ENCODE peak calls at places on chromosomes 16 and 17, in six cellular contexts. Q is A549, L is endothelial cell of umbilical vein, B is K562, T is HepG2, H is GM12878. W is an unnamed sample.

GRCh38 chr17:321386-321941 is 31.1 kb downstream of the RPH3AL start:
- DNase-seq in Q (no peak), L (no peak), B (no peak), T (no peak), H (no peak), W (no peak)

GRCh38 chr17:61387511-61388305 is 11.9 kb upstream of the TBX2 start:
- DNase-seq in Q (no peak), L (no peak), B (no peak), T (no peak), H (no peak), W (no peak)

GRCh38 chr16:10114411-10114810 is 67.8 kb downstream of the GRIN2A start:
- DNase-seq in Q (no peak), L (no peak), B (no peak), T (no peak), H (no peak), W (no peak)

GRCh38 chr17:61201211-61201610 is 198.4 kb upstream of the TBX2 start:
- DNase-seq in Q (peak), L (no peak), B (no peak), T (peak), H (no peak), W (no peak)

GRCh38 chr16:81616321-81617020 is 162.6 kb upstream of the PLCG2 start:
- DNase-seq in Q (no peak), L (peak), B (no peak), T (no peak), H (peak), W (peak)

GRCh38 chr17:41617698-41618097 is 5.1 kb upstream of the KRT16 start:
- DNase-seq in Q (no peak), L (no peak), B (no peak), T (no peak), H (no peak), W (no peak)

GRCh38 chr16:79316004-79316458 is 284.5 kb downstream of the MAF start:
- DNase-seq in Q (no peak), L (no peak), B (no peak), T (no peak), H (peak), W (no peak)

GRCh38 chr17:39484178-39484577 is 22.9 kb downstream of the CDK12 start:
- DNase-seq in Q (no peak), L (no peak), B (no peak), T (no peak), H (peak), W (peak)

GRCh38 chr16:28984619-28985135 is at the start of gene LAT:
- DNase-seq in Q (no peak), L (no peak), B (no peak), T (no peak), H (no peak), W (peak)

GRCh38 chr17:31339906-31340661 is 18.7 kb upstream of the EVI2A start:
- DNase-seq in Q (no peak), L (no peak), B (peak), T (no peak), H (no peak), W (peak)

GRCh38 chr17:50533720-50534148 is 1.2 kb downstream of the EPN3 start:
- DNase-seq in Q (no peak), L (peak), B (no peak), T (no peak), H (no peak), W (no peak)

GRCh38 chr17:59300941-59301340 is 30.5 kb upstream of the YPEL2 start:
- DNase-seq in Q (no peak), L (no peak), B (no peak), T (no peak), H (no peak), W (no peak)

GRCh38 chr17:59296190-59296589 is 35.3 kb upstream of the YPEL2 start:
- DNase-seq in Q (no peak), L (no peak), B (no peak), T (no peak), H (no peak), W (no peak)

GRCh38 chr17:59299400-59300092 is 31.9 kb upstream of the YPEL2 start:
- DNase-seq in Q (no peak), L (peak), B (no peak), T (no peak), H (no peak), W (no peak)

GRCh38 chr17:59298512-59298911 is 32.9 kb upstream of the YPEL2 start:
- DNase-seq in Q (no peak), L (no peak), B (no peak), T (no peak), H (no peak), W (no peak)
- TF ChIP-seq MYC in Q (no peak), L (no peak), B (no peak), T (no peak), H (no peak), W (no peak)

DNA sequence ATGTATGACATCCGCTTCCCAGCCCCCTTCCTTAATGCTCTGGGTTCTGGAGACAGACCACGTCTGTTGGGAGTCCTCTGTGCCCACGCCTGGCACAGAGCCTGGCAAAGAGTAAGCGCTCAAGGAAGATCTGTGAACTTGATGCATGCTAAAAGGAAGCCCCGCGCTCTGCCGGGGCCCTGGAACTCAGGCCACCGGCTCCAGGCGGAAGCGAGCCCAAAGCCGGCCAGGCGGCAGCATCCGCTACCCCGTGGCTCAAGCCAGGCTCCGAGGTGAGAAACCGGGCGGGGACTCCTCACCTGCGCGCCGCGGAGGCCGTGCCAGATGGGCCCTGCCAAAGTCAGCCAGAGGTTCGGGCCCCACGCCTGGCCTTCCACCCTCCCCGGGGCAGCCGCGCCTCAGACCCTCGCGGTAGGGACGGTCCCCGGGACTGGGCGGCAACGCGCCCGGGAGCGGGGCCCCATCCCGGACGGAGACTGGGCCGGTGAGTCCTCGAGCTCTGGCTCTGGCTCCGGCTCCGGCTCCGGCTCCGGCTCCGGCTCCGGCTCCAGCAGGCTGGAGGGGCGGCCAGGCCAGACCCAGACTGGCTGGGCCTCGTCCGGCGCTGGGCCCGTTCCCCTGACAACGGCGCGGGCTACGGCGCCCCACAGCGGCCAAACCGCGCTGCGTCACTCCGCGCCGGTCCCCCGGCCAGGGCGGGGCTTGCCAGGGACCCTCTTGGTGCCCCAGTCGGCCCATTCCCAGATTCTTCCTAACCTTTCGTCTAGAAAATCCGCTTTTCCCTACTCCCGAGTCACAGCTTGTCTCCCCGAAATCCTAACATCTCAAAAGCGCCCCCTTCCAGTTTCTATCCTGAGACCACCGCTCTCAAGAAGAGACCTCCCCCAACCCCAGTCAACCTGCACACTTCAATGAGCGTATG is at the start of gene ZDHHC1:
- DNase-seq in Q (peak), L (peak), B (no peak), T (no peak), H (no peak), W (no peak)
- TF ChIP-seq POLR2A in Q (peak), L (no peak), B (no peak), T (no peak), H (no peak), W (no peak)

DNA sequence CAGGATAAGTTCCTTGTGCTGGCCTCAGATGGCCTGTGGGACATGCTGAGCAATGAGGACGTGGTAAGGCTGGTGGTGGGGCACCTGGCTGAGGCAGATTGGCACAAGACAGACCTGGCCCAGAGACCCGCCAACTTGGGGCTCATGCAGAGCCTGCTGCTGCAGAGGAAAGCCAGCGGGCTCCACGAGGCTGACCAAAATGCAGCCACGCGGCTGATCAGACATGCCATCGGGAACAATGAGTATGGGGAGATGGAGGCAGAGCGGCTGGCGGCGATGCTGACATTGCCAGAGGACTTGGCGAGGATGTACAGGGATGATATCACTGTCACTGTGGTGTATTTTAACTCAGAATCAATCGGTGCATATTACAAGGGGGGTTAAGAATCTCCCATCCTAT is 5.2 kb downstream of the PDP2 start:
- DNase-seq in Q (no peak), L (no peak), B (no peak), T (no peak), H (no peak), W (no peak)
- H3K4me3 ChIP-seq in Q (no peak), L (no peak), B (no peak), T (no peak), H (no peak), W (no peak)

DNA sequence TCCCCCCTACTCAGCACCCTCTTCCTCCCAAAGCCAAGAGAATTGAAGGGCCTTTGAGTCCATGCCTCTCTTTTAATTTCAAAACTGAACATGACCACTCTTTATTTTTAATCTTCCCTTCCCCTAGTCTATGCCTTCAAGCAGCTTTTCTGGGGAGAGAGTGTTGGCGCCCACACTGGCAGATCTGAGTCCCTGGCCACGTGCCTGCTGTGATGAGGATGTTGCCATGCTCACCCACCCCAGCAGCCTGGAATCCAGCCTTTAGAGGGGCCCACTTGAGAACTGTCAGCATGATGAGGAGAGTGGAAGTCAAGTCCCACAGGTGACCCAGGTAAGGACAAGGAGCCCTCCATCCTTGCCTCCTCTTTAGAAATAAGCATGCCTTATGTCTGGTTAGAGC is 20.3 kb upstream of the CACNG3 start:
- DNase-seq in Q (no peak), L (no peak), B (no peak), T (no peak), H (no peak), W (no peak)
- TF ChIP-seq MYC in Q (no peak), L (no peak), B (no peak), T (no peak), H (no peak), W (no peak)

GRCh38 chr17:57067162-57067561 is 17.9 kb upstream of the AKAP1 start:
- DNase-seq in Q (no peak), L (no peak), B (peak), T (no peak), H (no peak), W (no peak)

GRCh38 chr17:57067781-57068180 is 17.3 kb upstream of the AKAP1 start:
- DNase-seq in Q (no peak), L (no peak), B (no peak), T (no peak), H (no peak), W (no peak)

GRCh38 chr17:57068707-57069106 is 16.3 kb upstream of the AKAP1 start:
- DNase-seq in Q (no peak), L (no peak), B (no peak), T (no peak), H (no peak), W (no peak)

GRCh38 chr17:57071991-57072944 is 12.8 kb upstream of the AKAP1 start:
- DNase-seq in Q (no peak), L (no peak), B (no peak), T (no peak), H (no peak), W (no peak)

DNA sequence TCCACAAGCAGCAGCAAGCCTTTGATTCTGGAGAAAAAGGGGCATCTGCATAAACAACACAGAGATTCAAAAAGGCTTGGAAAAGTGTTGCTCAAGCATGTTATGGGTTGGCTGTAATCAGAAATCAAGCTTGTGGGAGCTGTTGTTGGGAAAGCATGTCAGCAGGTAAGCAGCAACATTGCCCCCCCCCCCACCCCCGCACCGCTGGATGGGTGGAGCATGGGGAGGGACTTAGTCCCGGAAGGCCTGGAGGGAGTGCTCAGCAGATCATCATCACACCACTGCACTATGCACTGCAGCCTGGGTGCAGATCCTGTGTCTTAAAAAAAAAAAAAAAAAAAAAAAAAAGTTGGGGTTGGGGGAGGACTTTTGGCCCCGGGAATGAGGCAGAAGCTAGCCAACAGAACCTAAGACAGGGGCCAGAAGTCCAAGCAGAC is 16.8 kb upstream of the AKAP1 start:
- DNase-seq in Q (no peak), L (no peak), B (peak), T (no peak), H (no peak), W (no peak)
- TF ChIP-seq POLR2A in Q (no peak), L (no peak), B (peak), T (no peak), H (no peak), W (no peak)

GRCh38 chr16:1534021-1535020 is 855 bp downstream of the TMEM204 start:
- DNase-seq in Q (no peak), L (peak), B (no peak), T (no peak), H (no peak), W (no peak)
- H3K4me3 ChIP-seq in Q (no peak), L (peak), B (no peak), T (no peak), H (no peak), W (no peak)

GRCh38 chr16:72978212-72978611 is 69.7 kb downstream of the ZFHX3 start:
- DNase-seq in Q (no peak), L (peak), B (no peak), T (no peak), H (no peak), W (no peak)
- TF ChIP-seq MYC in Q (no peak), L (no peak), B (no peak), T (no peak), H (no peak), W (no peak)

GRCh38 chr16:47142469-47143328 is 1.0 kb downstream of the NETO2 start:
- DNase-seq in Q (peak), L (peak), B (peak), T (no peak), H (no peak), W (peak)

GRCh38 chr16:47143677-47144558 is at the start of gene NETO2:
- DNase-seq in Q (peak), L (peak), B (peak), T (peak), H (no peak), W (peak)

GRCh38 chr16:47143329-47143676 is 442 bp downstream of the NETO2 start:
- DNase-seq in Q (peak), L (peak), B (peak), T (peak), H (no peak), W (peak)

GRCh38 chr16:47140686-47141085 is 3.1 kb downstream of the NETO2 start:
- DNase-seq in Q (no peak), L (no peak), B (no peak), T (no peak), H (no peak), W (no peak)

GRCh38 chr16:47141773-47142468 is 1.8 kb downstream of the NETO2 start:
- DNase-seq in Q (peak), L (peak), B (peak), T (peak), H (peak), W (peak)
- TF ChIP-seq POLR2A in Q (no peak), L (no peak), B (no peak), T (no peak), H (peak), W (no peak)

DNA sequence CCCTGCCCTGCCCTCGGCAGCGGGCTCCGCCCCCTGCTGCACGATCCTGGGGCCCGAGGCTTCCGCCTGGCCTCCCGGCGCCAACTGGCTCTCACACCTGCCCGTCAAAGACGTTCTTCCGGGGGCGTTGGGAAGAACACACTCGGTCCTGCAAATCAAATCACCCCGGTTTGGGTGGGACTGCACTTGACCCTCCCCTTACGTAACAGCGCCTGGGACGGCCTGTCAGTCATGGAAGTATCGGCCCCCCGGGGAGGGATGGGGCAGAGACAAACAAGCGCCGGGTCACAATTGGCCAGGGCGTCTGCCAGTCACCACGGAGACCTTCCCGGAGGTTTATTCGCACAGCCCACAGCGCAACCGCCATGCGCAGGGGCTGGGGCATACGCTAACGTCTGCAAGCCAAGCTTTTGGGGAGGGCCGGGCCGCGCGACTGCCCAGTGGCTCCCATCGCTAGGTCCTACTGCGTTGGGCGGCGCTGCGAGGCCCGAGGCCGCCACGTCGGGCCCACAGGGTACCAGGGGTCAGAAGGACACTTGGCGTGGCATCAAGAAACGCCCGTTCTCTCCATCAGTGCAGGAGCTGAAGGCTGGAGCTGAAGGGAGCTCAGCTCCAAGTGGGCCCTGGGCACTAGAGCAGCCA is 382 bp upstream of the AKTIP start:
- DNase-seq in Q (peak), L (peak), B (peak), T (peak), H (peak), W (peak)
- H3K4me3 ChIP-seq in Q (peak), L (no peak), B (peak), T (peak), H (peak), W (peak)